ENCODE peak calls at places on chromosomes 4 and X, in eight cellular contexts. One of them, this sample, is unnamed.

GRCh38 chr4:144449623-144450022 is 196.3 kb upstream of the HHIP start:
- DNase-seq in brain microvascular endothelial cell: no peak
- DNase-seq in amygdala: no peak
- DNase-seq in gastrocnemius medialis: peak
- DNase-seq in AG04450: no peak
- DNase-seq in NCI-H524: no peak
- DNase-seq in NAMALWA: no peak
- DNase-seq in H7: no peak
- DNase-seq in this sample: no peak

GRCh38 chr4:151228196-151229119 is 48.5 kb upstream of the PRSS48 start:
- DNase-seq in brain microvascular endothelial cell: peak
- DNase-seq in amygdala: no peak
- DNase-seq in gastrocnemius medialis: no peak
- DNase-seq in AG04450: no peak
- DNase-seq in NCI-H524: no peak
- DNase-seq in NAMALWA: no peak
- DNase-seq in H7: no peak
- DNase-seq in this sample: no peak

GRCh38 chrX:145751943-145752342 is 65.7 kb upstream of the SLITRK2 start:
- DNase-seq in brain microvascular endothelial cell: peak
- DNase-seq in amygdala: no peak
- DNase-seq in gastrocnemius medialis: no peak
- DNase-seq in AG04450: no peak
- DNase-seq in NCI-H524: no peak
- DNase-seq in NAMALWA: no peak
- DNase-seq in H7: no peak
- DNase-seq in this sample: no peak

GRCh38 chrX:131649741-131650140 is 105.9 kb downstream of the OR13H1 start:
- DNase-seq in brain microvascular endothelial cell: no peak
- DNase-seq in amygdala: no peak
- DNase-seq in gastrocnemius medialis: no peak
- DNase-seq in AG04450: no peak
- DNase-seq in NCI-H524: no peak
- DNase-seq in NAMALWA: no peak
- DNase-seq in H7: no peak
- DNase-seq in this sample: no peak

GRCh38 chrX:40108084-40108958 is 10.6 kb upstream of the BCOR start:
- DNase-seq in brain microvascular endothelial cell: no peak
- DNase-seq in amygdala: peak
- DNase-seq in gastrocnemius medialis: peak
- DNase-seq in AG04450: no peak
- DNase-seq in NCI-H524: peak
- DNase-seq in NAMALWA: no peak
- DNase-seq in H7: peak
- DNase-seq in this sample: no peak

GRCh38 chrX:8042304-8042703 is 115.1 kb upstream of the PNPLA4 start:
- DNase-seq in brain microvascular endothelial cell: no peak
- DNase-seq in amygdala: no peak
- DNase-seq in gastrocnemius medialis: no peak
- DNase-seq in AG04450: no peak
- DNase-seq in NCI-H524: no peak
- DNase-seq in NAMALWA: peak
- DNase-seq in H7: peak
- DNase-seq in this sample: no peak

GRCh38 chr4:150224896-150225591 is 146.8 kb downstream of the DCLK2 start:
- DNase-seq in brain microvascular endothelial cell: peak
- DNase-seq in amygdala: no peak
- DNase-seq in gastrocnemius medialis: no peak
- DNase-seq in AG04450: peak
- DNase-seq in NCI-H524: no peak
- DNase-seq in NAMALWA: no peak
- DNase-seq in H7: peak
- DNase-seq in this sample: no peak

GRCh38 chr4:102627831-102628523 is 126.8 kb downstream of the NFKB1 start:
- DNase-seq in brain microvascular endothelial cell: peak
- DNase-seq in amygdala: no peak
- DNase-seq in gastrocnemius medialis: no peak
- DNase-seq in AG04450: peak
- DNase-seq in NCI-H524: no peak
- DNase-seq in NAMALWA: no peak
- DNase-seq in H7: no peak
- DNase-seq in this sample: no peak

GRCh38 chr4:8215001-8215427 is 15.9 kb downstream of the SH3TC1 start:
- DNase-seq in brain microvascular endothelial cell: no peak
- DNase-seq in amygdala: no peak
- DNase-seq in gastrocnemius medialis: peak
- DNase-seq in AG04450: peak
- DNase-seq in NCI-H524: no peak
- DNase-seq in NAMALWA: no peak
- DNase-seq in H7: no peak
- DNase-seq in this sample: no peak

GRCh38 chr4:16627999-16628398 is 270.4 kb downstream of the LDB2 start:
- DNase-seq in brain microvascular endothelial cell: peak
- DNase-seq in amygdala: no peak
- DNase-seq in gastrocnemius medialis: no peak
- DNase-seq in AG04450: peak
- DNase-seq in NCI-H524: no peak
- DNase-seq in NAMALWA: no peak
- DNase-seq in H7: no peak
- DNase-seq in this sample: no peak

GRCh38 chr4:80500593-80500992 is 165.1 kb downstream of the CFAP299 start:
- DNase-seq in brain microvascular endothelial cell: no peak
- DNase-seq in amygdala: no peak
- DNase-seq in gastrocnemius medialis: no peak
- DNase-seq in AG04450: no peak
- DNase-seq in NCI-H524: no peak
- DNase-seq in NAMALWA: peak
- DNase-seq in H7: no peak
- DNase-seq in this sample: no peak

GRCh38 chr4:125316781-125317525 is 2.2 kb downstream of the FAT4 start:
- DNase-seq in brain microvascular endothelial cell: peak
- DNase-seq in amygdala: peak
- DNase-seq in gastrocnemius medialis: peak
- DNase-seq in AG04450: no peak
- DNase-seq in NCI-H524: peak
- DNase-seq in NAMALWA: no peak
- DNase-seq in H7: peak
- DNase-seq in this sample: peak

GRCh38 chr4:100841911-100842310 is 324.1 kb upstream of the EMCN start:
- DNase-seq in brain microvascular endothelial cell: no peak
- DNase-seq in amygdala: no peak
- DNase-seq in gastrocnemius medialis: no peak
- DNase-seq in AG04450: no peak
- DNase-seq in NCI-H524: no peak
- DNase-seq in NAMALWA: no peak
- DNase-seq in H7: no peak
- DNase-seq in this sample: no peak

GRCh38 chr4:8910822-8911310 is 39.2 kb upstream of the HMX1 start:
- DNase-seq in brain microvascular endothelial cell: no peak
- DNase-seq in amygdala: no peak
- DNase-seq in gastrocnemius medialis: no peak
- DNase-seq in AG04450: no peak
- DNase-seq in NCI-H524: no peak
- DNase-seq in NAMALWA: no peak
- DNase-seq in H7: peak
- DNase-seq in this sample: no peak

GRCh38 chrX:12954376-12954775 is 20.5 kb upstream of the TMSB4X start:
- DNase-seq in brain microvascular endothelial cell: no peak
- DNase-seq in amygdala: no peak
- DNase-seq in gastrocnemius medialis: no peak
- DNase-seq in AG04450: no peak
- DNase-seq in NCI-H524: no peak
- DNase-seq in NAMALWA: no peak
- DNase-seq in H7: no peak
- DNase-seq in this sample: no peak

GRCh38 chr4:167873536-167873935 is 218.8 kb upstream of the ANXA10 start:
- DNase-seq in brain microvascular endothelial cell: no peak
- DNase-seq in amygdala: no peak
- DNase-seq in gastrocnemius medialis: no peak
- DNase-seq in AG04450: no peak
- DNase-seq in NCI-H524: no peak
- DNase-seq in NAMALWA: no peak
- DNase-seq in H7: no peak
- DNase-seq in this sample: no peak

GRCh38 chr4:80192937-80193336 is 4.4 kb upstream of the PRDM8 start:
- DNase-seq in brain microvascular endothelial cell: no peak
- DNase-seq in amygdala: no peak
- DNase-seq in gastrocnemius medialis: no peak
- DNase-seq in AG04450: peak
- DNase-seq in NCI-H524: no peak
- DNase-seq in NAMALWA: no peak
- DNase-seq in H7: no peak
- DNase-seq in this sample: no peak

GRCh38 chr4:7256989-7257810 is 64.9 kb downstream of the SORCS2 start:
- DNase-seq in brain microvascular endothelial cell: no peak
- DNase-seq in amygdala: no peak
- DNase-seq in gastrocnemius medialis: peak
- DNase-seq in AG04450: no peak
- DNase-seq in NCI-H524: peak
- DNase-seq in NAMALWA: no peak
- DNase-seq in H7: no peak
- DNase-seq in this sample: no peak

GRCh38 chrX:40867352-40867751 is 132.0 kb upstream of the MED14 start:
- DNase-seq in brain microvascular endothelial cell: no peak
- DNase-seq in amygdala: no peak
- DNase-seq in gastrocnemius medialis: no peak
- DNase-seq in AG04450: no peak
- DNase-seq in NCI-H524: no peak
- DNase-seq in NAMALWA: no peak
- DNase-seq in H7: no peak
- DNase-seq in this sample: no peak

GRCh38 chrX:129721414-129721813 is 17.4 kb upstream of the XPNPEP2 start:
- DNase-seq in brain microvascular endothelial cell: no peak
- DNase-seq in amygdala: no peak
- DNase-seq in gastrocnemius medialis: no peak
- DNase-seq in AG04450: no peak
- DNase-seq in NCI-H524: no peak
- DNase-seq in NAMALWA: no peak
- DNase-seq in H7: no peak
- DNase-seq in this sample: no peak

GRCh38 chr4:81506731-81507130 is 35.0 kb upstream of the RASGEF1B start:
- DNase-seq in brain microvascular endothelial cell: no peak
- DNase-seq in amygdala: no peak
- DNase-seq in gastrocnemius medialis: no peak
- DNase-seq in AG04450: no peak
- DNase-seq in NCI-H524: no peak
- DNase-seq in NAMALWA: no peak
- DNase-seq in H7: no peak
- DNase-seq in this sample: no peak

GRCh38 chr4:4852591-4853362 is 6.7 kb upstream of the MSX1 start:
- DNase-seq in brain microvascular endothelial cell: peak
- DNase-seq in amygdala: peak
- DNase-seq in gastrocnemius medialis: no peak
- DNase-seq in AG04450: peak
- DNase-seq in NCI-H524: peak
- DNase-seq in NAMALWA: no peak
- DNase-seq in H7: peak
- DNase-seq in this sample: no peak

GRCh38 chrX:11341274-11342256 is 48.4 kb downstream of the AMELX start:
- DNase-seq in brain microvascular endothelial cell: peak
- DNase-seq in amygdala: no peak
- DNase-seq in gastrocnemius medialis: peak
- DNase-seq in AG04450: no peak
- DNase-seq in NCI-H524: no peak
- DNase-seq in NAMALWA: peak
- DNase-seq in H7: no peak
- DNase-seq in this sample: no peak

GRCh38 chrX:95762716-95763115 is 921.9 kb upstream of the DIAPH2 start:
- DNase-seq in brain microvascular endothelial cell: no peak
- DNase-seq in amygdala: no peak
- DNase-seq in gastrocnemius medialis: no peak
- DNase-seq in AG04450: no peak
- DNase-seq in NCI-H524: no peak
- DNase-seq in NAMALWA: peak
- DNase-seq in H7: no peak
- DNase-seq in this sample: no peak

GRCh38 chr4:73841243-73841925 is 4.9 kb downstream of the CXCL6 start:
- DNase-seq in brain microvascular endothelial cell: no peak
- DNase-seq in amygdala: no peak
- DNase-seq in gastrocnemius medialis: no peak
- DNase-seq in AG04450: no peak
- DNase-seq in NCI-H524: no peak
- DNase-seq in NAMALWA: no peak
- DNase-seq in H7: no peak
- DNase-seq in this sample: no peak

GRCh38 chr4:175435437-175435836 is 376.6 kb downstream of the GPM6A start:
- DNase-seq in brain microvascular endothelial cell: no peak
- DNase-seq in amygdala: no peak
- DNase-seq in gastrocnemius medialis: no peak
- DNase-seq in AG04450: no peak
- DNase-seq in NCI-H524: peak
- DNase-seq in NAMALWA: peak
- DNase-seq in H7: no peak
- DNase-seq in this sample: no peak

GRCh38 chr4:38989487-38989886 is 42.7 kb downstream of the TMEM156 start:
- DNase-seq in brain microvascular endothelial cell: peak
- DNase-seq in amygdala: no peak
- DNase-seq in gastrocnemius medialis: no peak
- DNase-seq in AG04450: no peak
- DNase-seq in NCI-H524: no peak
- DNase-seq in NAMALWA: no peak
- DNase-seq in H7: no peak
- DNase-seq in this sample: no peak

GRCh38 chrX:9337056-9337455 is 127.8 kb upstream of the TBL1X start:
- DNase-seq in brain microvascular endothelial cell: no peak
- DNase-seq in amygdala: peak
- DNase-seq in gastrocnemius medialis: no peak
- DNase-seq in AG04450: no peak
- DNase-seq in NCI-H524: no peak
- DNase-seq in NAMALWA: no peak
- DNase-seq in H7: no peak
- DNase-seq in this sample: no peak

GRCh38 chr4:126701756-126702155 is 931.0 kb upstream of the INTU start:
- DNase-seq in brain microvascular endothelial cell: peak
- DNase-seq in amygdala: no peak
- DNase-seq in gastrocnemius medialis: no peak
- DNase-seq in AG04450: no peak
- DNase-seq in NCI-H524: no peak
- DNase-seq in NAMALWA: no peak
- DNase-seq in H7: no peak
- DNase-seq in this sample: no peak

GRCh38 chrX:48792219-48792618 is 5.8 kb downstream of the GATA1 start:
- DNase-seq in brain microvascular endothelial cell: no peak
- DNase-seq in amygdala: no peak
- DNase-seq in gastrocnemius medialis: no peak
- DNase-seq in AG04450: no peak
- DNase-seq in NCI-H524: no peak
- DNase-seq in NAMALWA: no peak
- DNase-seq in H7: no peak
- DNase-seq in this sample: no peak

This sample was measured in neuronal stem cell.